ENCODE peak calls at places on chromosomes 13 and 19, in nine cellular contexts. S is keratinocyte; X is A549; G is aorta; J is naive thymus-derived CD4-positive, alpha-beta T cell; E is PC-3; Z is fibroblast of lung; Q is CD8-positive, alpha-beta memory T cell; V is mammary epithelial cell. D is an unnamed sample. For H3K4me1 and H3K9me3, the result is how much of the 10 kb centered on the place peaks cover.

GRCh38 chr19:33627962-33628839 is 6.4 kb downstream of the CHST8 start:
- DNase-seq in S (no peak), X (no peak), G (peak), J (no peak), E (no peak), Z (no peak), Q (no peak), V (no peak), D (no peak)

GRCh38 chr13:30569901-30570576 is 47.7 kb upstream of the USPL1 start:
- DNase-seq in S (peak), X (peak), G (no peak), J (no peak), E (peak), Z (peak), Q (no peak), V (peak), D (no peak)

GRCh38 chr19:41238244-41238643 is 19.2 kb downstream of the AXL start:
- DNase-seq in S (no peak), X (no peak), G (no peak), J (no peak), E (no peak), Z (no peak), Q (no peak), V (no peak), D (no peak)

GRCh38 chr13:113048766-113049165 is 56.8 kb upstream of the F7 start:
- DNase-seq in S (no peak), X (no peak), G (peak), J (no peak), E (no peak), Z (no peak), Q (no peak), V (no peak), D (no peak)

GRCh38 chr13:39130298-39130697 is 92.0 kb downstream of the NHLRC3 start:
- DNase-seq in S (no peak), X (no peak), G (no peak), J (no peak), E (no peak), Z (no peak), Q (no peak), V (no peak), D (no peak)

GRCh38 chr13:108226184-108226583 is 8.0 kb downstream of the ABHD13 start:
- DNase-seq in S (no peak), X (no peak), G (no peak), J (no peak), E (no peak), Z (no peak), Q (no peak), V (no peak), D (no peak)

GRCh38 chr19:29139227-29139626 is 73.7 kb downstream of the UQCRFS1 start:
- DNase-seq in S (no peak), X (no peak), G (no peak), J (no peak), E (no peak), Z (no peak), Q (no peak), V (no peak), D (no peak)

GRCh38 chr13:21060827-21061076 is 634 bp downstream of the LATS2 start:
- DNase-seq in S (no peak), X (no peak), G (peak), J (no peak), E (no peak), Z (no peak), Q (no peak), V (no peak), D (no peak)

GRCh38 chr19:47628058-47628771 is 19.3 kb downstream of the BICRA start:
- DNase-seq in S (no peak), X (no peak), G (no peak), J (no peak), E (no peak), Z (no peak), Q (no peak), V (peak), D (no peak)

GRCh38 chr13:104648291-104648690 is 1582.1 kb upstream of the SLC10A2 start:
- DNase-seq in S (no peak), X (no peak), G (no peak), J (no peak), E (no peak), Z (no peak), Q (no peak), V (no peak), D (no peak)

GRCh38 chr13:112740502-112741131 is 50.8 kb downstream of the ATP11A start:
- DNase-seq in S (no peak), X (no peak), G (no peak), J (no peak), E (no peak), Z (peak), Q (no peak), V (no peak), D (no peak)

GRCh38 chr19:17889609-17890214 is 18.0 kb downstream of the SLC5A5 start:
- DNase-seq in S (no peak), X (peak), G (no peak), J (no peak), E (peak), Z (peak), Q (no peak), V (peak), D (no peak)

GRCh38 chr13:38905081-38905480 is 85.5 kb downstream of the STOML3 start:
- DNase-seq in S (no peak), X (no peak), G (no peak), J (no peak), E (no peak), Z (no peak), Q (no peak), V (no peak), D (no peak)

GRCh38 chr13:26022538-26023292 is 29.1 kb downstream of the SHISA2 start:
- DNase-seq in S (no peak), X (no peak), G (peak), J (no peak), E (peak), Z (peak), Q (no peak), V (peak), D (no peak)

GRCh38 chr13:23868521-23868920 is 20.7 kb downstream of the MIPEP start:
- DNase-seq in S (peak), X (no peak), G (no peak), J (no peak), E (peak), Z (peak), Q (no peak), V (peak), D (no peak)

GRCh38 chr13:39501711-39502324 is 101.2 kb downstream of the LHFPL6 start:
- DNase-seq in S (no peak), X (no peak), G (no peak), J (no peak), E (no peak), Z (peak), Q (no peak), V (no peak), D (no peak)

GRCh38 chr19:46818812-46819211 is 30.4 kb upstream of the SLC1A5 start:
- DNase-seq in S (no peak), X (no peak), G (no peak), J (no peak), E (peak), Z (peak), Q (no peak), V (no peak), D (no peak)

GRCh38 chr13:49042476-49042875 is 66.8 kb downstream of the FNDC3A start:
- DNase-seq in S (no peak), X (no peak), G (no peak), J (no peak), E (no peak), Z (peak), Q (no peak), V (no peak), D (no peak)

GRCh38 chr19:55519461-55520311 is 17.2 kb downstream of the SBK2 start:
- DNase-seq in S (peak), X (peak), G (no peak), J (no peak), E (peak), Z (peak), Q (no peak), V (peak), D (no peak)

GRCh38 chr13:50617134-50617721 is 226.3 kb downstream of the DLEU7 start:
- DNase-seq in S (peak), X (no peak), G (no peak), J (no peak), E (peak), Z (peak), Q (no peak), V (peak), D (no peak)

GRCh38 chr13:106533940-106534843 is 1.3 kb downstream of the EFNB2 start:
- DNase-seq in S (no peak), X (no peak), G (peak), J (no peak), E (peak), Z (peak), Q (no peak), V (peak), D (peak)

GRCh38 chr19:10333758-10334339 is 520 bp upstream of the RAVER1 start:
- DNase-seq in S (no peak), X (no peak), G (no peak), J (no peak), E (no peak), Z (no peak), Q (no peak), V (no peak), D (no peak)
- H3K27ac ChIP-seq in S (peak), X (peak), G (no peak), J (peak), E (no peak), Z (peak), Q (peak), V (no peak), D (peak)

GRCh38 chr19:38687837-38688378 is 40.5 kb downstream of the ACTN4 start:
- DNase-seq in S (no peak), X (no peak), G (no peak), J (no peak), E (no peak), Z (no peak), Q (no peak), V (no peak), D (no peak)
- H3K4me1 ChIP-seq in S (half or more), X (half or more), G (under half), J (under half), E (half or more), Z (under half), Q (half or more), V (half or more), D (half or more)

DNA sequence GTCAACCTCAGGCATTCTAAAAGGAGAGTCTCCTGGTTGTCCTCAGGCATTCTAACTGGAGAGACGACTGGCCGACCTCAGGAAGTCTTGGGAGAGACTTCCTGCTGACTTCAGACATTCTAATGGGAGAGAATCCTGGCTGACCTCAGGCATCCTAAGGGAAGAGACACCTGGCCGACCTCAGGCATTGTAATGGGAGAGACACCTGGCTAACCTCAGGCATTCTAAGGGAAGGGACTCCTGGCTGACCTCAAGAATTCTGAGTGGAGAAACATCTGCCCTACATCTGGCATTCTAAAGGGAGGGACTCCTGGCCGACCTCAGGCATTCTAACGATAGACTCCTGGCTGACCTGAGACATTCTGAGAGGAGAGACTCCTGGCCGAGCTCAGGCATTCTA is 1353.3 kb downstream of the UQCRFS1 start:
- DNase-seq in S (no peak), X (no peak), G (no peak), J (no peak), E (no peak), Z (no peak), Q (no peak), V (peak), D (no peak)
- H3K9me3 ChIP-seq in S (under half), X (under half), G (under half), J (under half), E (under half), Z (under half), Q (under half), V (under half), D (under half)

GRCh38 chr13:98108330-98108729 is 34.6 kb upstream of the FARP1 start:
- DNase-seq in S (no peak), X (no peak), G (no peak), J (no peak), E (no peak), Z (peak), Q (no peak), V (no peak), D (no peak)
- H3K27ac ChIP-seq in S (no peak), X (no peak), G (no peak), J (no peak), E (no peak), Z (no peak), Q (no peak), V (no peak), D (no peak)

DNA sequence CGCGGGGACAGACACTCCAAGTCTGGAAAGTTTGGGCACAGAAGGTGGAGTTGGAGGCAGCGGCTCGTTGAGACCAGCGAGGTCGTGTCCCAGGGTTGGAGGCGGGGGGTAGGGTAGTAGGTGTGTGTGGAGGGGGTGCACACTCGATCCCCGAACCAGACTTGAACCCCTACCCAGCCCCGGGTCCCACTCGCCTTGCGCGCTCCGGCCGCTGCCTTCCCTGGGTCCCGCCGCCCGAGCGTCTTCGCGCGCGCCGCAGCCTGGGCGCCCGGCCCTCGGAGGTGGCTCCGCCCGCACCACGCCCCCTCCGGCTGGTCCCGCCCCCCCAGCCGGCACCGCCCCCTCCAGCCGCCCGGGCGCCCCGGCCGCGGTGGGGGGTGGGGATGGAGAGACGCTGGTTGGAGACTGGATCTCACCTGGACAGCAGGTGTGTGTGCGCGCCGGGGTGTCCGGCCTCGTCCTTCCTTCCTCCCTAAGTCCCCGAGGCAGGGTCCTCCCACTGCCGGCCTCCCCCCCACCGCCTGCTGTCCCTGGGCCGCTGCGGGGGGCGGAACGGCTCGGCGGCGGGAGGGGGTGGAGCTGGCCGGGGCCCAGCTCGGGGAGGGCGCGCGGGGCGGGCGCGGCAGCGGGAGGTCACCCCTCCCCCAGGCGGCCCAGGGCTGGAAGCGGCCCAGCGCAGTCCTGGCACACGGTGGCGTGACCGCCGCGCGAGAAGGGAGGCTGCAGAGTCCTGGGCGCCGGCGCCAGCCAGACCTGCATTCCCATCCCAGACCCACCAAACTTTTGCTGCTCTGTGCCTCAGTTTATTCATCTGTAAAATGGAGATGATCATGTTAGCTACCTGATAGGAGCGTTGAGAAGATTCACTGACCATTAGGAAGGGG is at the start of gene KANK2:
- DNase-seq in S (no peak), X (peak), G (peak), J (peak), E (peak), Z (peak), Q (peak), V (peak), D (peak)
- H3K4me1 ChIP-seq in S (under half), X (under half), G (under half), J (under half), E (under half), Z (under half), Q (under half), V (under half), D (under half)

GRCh38 chr19:37160153-37160552 is 12.3 kb downstream of the ZNF585A start:
- DNase-seq in S (no peak), X (no peak), G (no peak), J (no peak), E (no peak), Z (no peak), Q (no peak), V (no peak), D (no peak)
- H3K9me3 ChIP-seq in S (under half), X (half or more), G (under half), J (under half), E (under half), Z (under half), Q (under half), V (under half), D (under half)

DNA sequence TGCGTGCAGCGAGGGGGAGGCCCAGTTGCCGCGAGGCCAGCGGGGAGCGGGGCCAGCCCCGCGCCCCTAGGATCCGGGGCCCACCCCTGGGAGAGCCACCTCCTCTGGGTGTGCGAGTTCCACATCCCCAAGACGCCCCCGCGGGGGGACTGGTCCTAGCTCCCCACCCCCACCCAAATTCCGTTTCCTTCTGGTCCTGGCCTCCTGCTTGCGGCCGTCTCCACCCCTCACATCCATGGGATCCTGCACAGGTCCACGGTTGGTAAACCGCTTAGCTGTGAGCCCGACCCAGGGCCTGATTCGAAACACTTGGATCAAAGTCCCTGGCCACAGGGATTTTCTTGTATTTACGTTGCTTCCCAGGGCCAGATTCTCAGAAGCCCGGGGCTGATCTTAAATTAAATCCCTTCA is 324 bp upstream of the FBXO17 start:
- DNase-seq in S (no peak), X (peak), G (no peak), J (no peak), E (no peak), Z (peak), Q (no peak), V (no peak), D (no peak)
- H3K27ac ChIP-seq in S (peak), X (peak), G (no peak), J (no peak), E (no peak), Z (peak), Q (peak), V (no peak), D (no peak)

GRCh38 chr19:50628146-50628545 is 11.5 kb downstream of the SYT3 start:
- DNase-seq in S (no peak), X (no peak), G (no peak), J (no peak), E (no peak), Z (no peak), Q (no peak), V (no peak), D (no peak)

GRCh38 chr19:50626796-50627195 is 12.9 kb downstream of the SYT3 start:
- DNase-seq in S (no peak), X (no peak), G (no peak), J (no peak), E (no peak), Z (no peak), Q (no peak), V (no peak), D (no peak)

GRCh38 chr19:50629194-50629593 is 10.5 kb downstream of the SYT3 start:
- DNase-seq in S (no peak), X (no peak), G (peak), J (no peak), E (no peak), Z (no peak), Q (no peak), V (no peak), D (no peak)

GRCh38 chr19:50629801-50630200 is 9.9 kb downstream of the SYT3 start:
- DNase-seq in S (no peak), X (no peak), G (no peak), J (no peak), E (no peak), Z (no peak), Q (no peak), V (no peak), D (no peak)

DNA sequence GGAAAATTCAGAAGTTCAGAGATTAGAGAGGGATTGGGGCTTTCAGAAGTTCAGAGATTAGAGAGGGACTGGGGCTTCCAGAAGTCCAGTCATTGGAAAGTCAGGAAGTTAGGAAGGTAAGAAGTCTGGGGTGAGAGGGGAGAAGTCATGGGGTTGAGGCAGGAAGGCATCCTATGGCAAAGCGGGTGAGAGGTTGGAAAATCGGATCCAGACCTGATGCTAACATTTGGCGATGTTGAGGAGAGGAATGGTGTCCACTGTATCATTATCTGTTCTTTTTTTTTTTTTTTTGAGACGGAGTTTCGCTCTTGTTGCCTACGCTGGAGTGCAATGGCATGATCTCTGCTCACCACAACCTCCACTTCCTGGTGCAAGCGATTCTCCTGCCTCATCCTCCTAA is 11.1 kb downstream of the SYT3 start:
- DNase-seq in S (no peak), X (no peak), G (no peak), J (no peak), E (no peak), Z (no peak), Q (no peak), V (no peak), D (no peak)
- H3K4me1 ChIP-seq in S (under half), X (under half), G (under half), J (under half), E (under half), Z (under half), Q (under half), V (under half), D (under half)